ENCODE peak calls at places on chromosomes 7 and 10, in five cellular contexts. One of them, this sample, is unnamed.
A peak's percentile ranks its signal among the peaks of the same experiment; 100 is the strongest.

GRCh38 chr10:9792181-9792580 is 1225.5 kb upstream of the CELF2 start:
- DNase-seq in endothelial cell: no peak
- DNase-seq in neural crest cell: no peak
- DNase-seq in fibroblast of lung: no peak
- DNase-seq in heart right ventricle: no peak
- DNase-seq in this sample: no peak

GRCh38 chr7:158382363-158382988 is 205.1 kb downstream of the PTPRN2 start:
- DNase-seq in neural crest cell: no peak
- DNase-seq in heart right ventricle: no peak
- DNase-seq in endothelial cell: no peak
- DNase-seq in fibroblast of lung: no peak
- DNase-seq in this sample: no peak

GRCh38 chr7:30453859-30454258 is 24.7 kb downstream of the NOD1 start:
- DNase-seq in heart right ventricle: no peak
- DNase-seq in neural crest cell: no peak
- DNase-seq in endothelial cell: no peak
- DNase-seq in fibroblast of lung: no peak
- DNase-seq in this sample: no peak

GRCh38 chr10:11885437-11886137 is 62.4 kb downstream of the PROSER2 start:
- DNase-seq in heart right ventricle: no peak
- DNase-seq in neural crest cell: no peak
- DNase-seq in fibroblast of lung: no peak
- DNase-seq in endothelial cell: no peak
- DNase-seq in this sample: no peak

GRCh38 chr7:13016633-13017324 is 329.3 kb downstream of the ARL4A start:
- DNase-seq in fibroblast of lung: peak; percentile 60
- DNase-seq in heart right ventricle: no peak
- DNase-seq in neural crest cell: no peak
- DNase-seq in endothelial cell: no peak
- DNase-seq in this sample: no peak

GRCh38 chr7:48255046-48255445 is 83.8 kb downstream of the ABCA13 start:
- DNase-seq in heart right ventricle: no peak
- DNase-seq in neural crest cell: no peak
- DNase-seq in endothelial cell: no peak
- DNase-seq in fibroblast of lung: peak; percentile 50
- DNase-seq in this sample: no peak

GRCh38 chr7:98754041-98754479 is 115.8 kb downstream of the TMEM130 start:
- DNase-seq in heart right ventricle: no peak
- DNase-seq in neural crest cell: no peak
- DNase-seq in fibroblast of lung: no peak
- DNase-seq in endothelial cell: peak; percentile 42
- DNase-seq in this sample: no peak

GRCh38 chr7:32206987-32207386 is 136.8 kb upstream of the PDE1C start:
- DNase-seq in endothelial cell: peak; percentile 72
- DNase-seq in heart right ventricle: no peak
- DNase-seq in fibroblast of lung: peak; percentile 1
- DNase-seq in neural crest cell: peak; percentile 47
- DNase-seq in this sample: no peak

GRCh38 chr10:44922826-44923545 is 11.8 kb downstream of the TMEM72 start:
- DNase-seq in neural crest cell: no peak
- DNase-seq in endothelial cell: no peak
- DNase-seq in heart right ventricle: no peak
- DNase-seq in fibroblast of lung: no peak
- DNase-seq in this sample: no peak

GRCh38 chr10:96497391-96497790 is 16.3 kb downstream of the TLL2 start:
- DNase-seq in endothelial cell: no peak
- DNase-seq in heart right ventricle: no peak
- DNase-seq in neural crest cell: no peak
- DNase-seq in fibroblast of lung: no peak
- DNase-seq in this sample: no peak

GRCh38 chr7:129076886-129077285 is 22.0 kb upstream of the TNPO3 start:
- DNase-seq in fibroblast of lung: no peak
- DNase-seq in heart right ventricle: no peak
- DNase-seq in neural crest cell: no peak
- DNase-seq in endothelial cell: no peak
- DNase-seq in this sample: no peak

GRCh38 chr7:152760384-152761115 is 998 bp downstream of the ACTR3B start:
- DNase-seq in endothelial cell: no peak
- DNase-seq in fibroblast of lung: peak; percentile 22
- DNase-seq in neural crest cell: no peak
- DNase-seq in heart right ventricle: no peak
- DNase-seq in this sample: no peak

GRCh38 chr10:132849546-132850031 is 63.6 kb upstream of the NKX6-2 start:
- DNase-seq in neural crest cell: no peak
- DNase-seq in endothelial cell: no peak
- DNase-seq in heart right ventricle: no peak
- DNase-seq in fibroblast of lung: no peak
- DNase-seq in this sample: no peak

DNA sequence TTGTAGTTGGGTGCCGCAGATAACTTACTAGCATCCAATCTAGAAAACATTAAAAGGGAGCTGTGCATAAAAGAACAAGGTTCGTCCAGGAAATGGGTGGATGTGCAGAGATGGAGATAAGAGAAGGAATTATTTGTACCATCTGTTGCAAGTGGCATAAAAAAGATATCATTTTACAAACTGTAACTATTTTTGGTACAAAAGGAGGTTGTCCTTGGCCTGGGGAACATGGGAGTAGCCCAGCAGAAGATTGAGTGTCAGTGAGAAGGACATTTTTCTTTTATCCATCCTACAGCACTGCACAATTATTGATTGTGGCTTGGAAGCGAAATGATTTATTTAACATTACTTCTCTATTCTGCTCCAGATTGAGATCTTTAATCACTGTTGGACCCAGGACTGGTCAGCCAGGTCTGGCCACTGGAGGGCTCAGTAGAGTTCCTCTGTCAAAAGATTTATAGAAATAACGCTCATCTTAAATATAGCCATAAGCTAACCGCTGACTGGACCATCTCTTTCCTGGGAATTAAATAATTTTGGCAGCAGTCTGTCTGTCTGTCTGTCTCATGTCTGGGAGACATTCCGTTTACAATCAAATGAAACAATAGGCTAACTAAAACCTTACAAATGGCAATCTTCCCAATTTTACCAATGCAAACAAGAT is 254.1 kb downstream of the KIAA1217 start:
- DNase-seq in fibroblast of lung: peak; percentile 35
- DNase-seq in heart right ventricle: no peak
- DNase-seq in endothelial cell: no peak
- DNase-seq in neural crest cell: no peak
- DNase-seq in this sample: no peak
- TF ChIP-seq CTCF in fibroblast of lung: peak; percentile 13
- TF ChIP-seq CTCF in heart right ventricle: peak; percentile 18
- TF ChIP-seq CTCF in endothelial cell: no peak
- TF ChIP-seq CTCF in neural crest cell: no peak
- TF ChIP-seq CTCF in this sample: no peak

GRCh38 chr7:89914673-89915072 is 239.6 kb upstream of the STEAP1 start:
- DNase-seq in fibroblast of lung: no peak
- DNase-seq in heart right ventricle: no peak
- DNase-seq in neural crest cell: no peak
- DNase-seq in endothelial cell: no peak
- DNase-seq in this sample: no peak
- TF ChIP-seq CTCF in fibroblast of lung: no peak
- TF ChIP-seq CTCF in heart right ventricle: no peak
- TF ChIP-seq CTCF in neural crest cell: no peak
- TF ChIP-seq CTCF in endothelial cell: no peak
- TF ChIP-seq CTCF in this sample: no peak

DNA sequence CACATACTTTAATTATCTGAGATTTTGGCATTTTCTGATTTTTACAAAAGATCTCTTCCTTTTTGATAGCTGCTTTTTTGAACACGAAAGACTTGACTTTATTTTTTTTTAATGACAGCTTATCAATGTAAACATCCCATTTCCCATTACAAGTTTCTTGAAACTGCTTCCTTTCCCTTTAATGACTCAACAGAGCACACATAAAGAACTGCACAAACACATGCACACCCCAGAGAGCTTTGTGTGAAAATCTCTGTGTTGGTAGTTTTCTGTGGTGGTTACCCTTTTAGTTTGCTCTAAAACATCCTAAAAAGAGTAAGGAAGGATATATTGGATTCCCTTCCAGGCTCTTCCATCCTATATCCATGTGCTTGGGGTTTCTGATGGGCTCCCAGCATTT is 125.1 kb upstream of the ZNF32 start:
- DNase-seq in endothelial cell: no peak
- DNase-seq in neural crest cell: no peak
- DNase-seq in fibroblast of lung: no peak
- DNase-seq in heart right ventricle: no peak
- DNase-seq in this sample: no peak
- TF ChIP-seq CTCF in endothelial cell: no peak
- TF ChIP-seq CTCF in neural crest cell: no peak
- TF ChIP-seq CTCF in fibroblast of lung: no peak
- TF ChIP-seq CTCF in heart right ventricle: no peak
- TF ChIP-seq CTCF in this sample: no peak

GRCh38 chr7:139131622-139132021 is 22.1 kb upstream of the ZC3HAV1 start:
- DNase-seq in heart right ventricle: no peak
- DNase-seq in neural crest cell: no peak
- DNase-seq in fibroblast of lung: no peak
- DNase-seq in endothelial cell: no peak
- DNase-seq in this sample: no peak

GRCh38 chr7:139125637-139126036 is 16.1 kb upstream of the ZC3HAV1 start:
- DNase-seq in fibroblast of lung: no peak
- DNase-seq in neural crest cell: no peak
- DNase-seq in heart right ventricle: no peak
- DNase-seq in endothelial cell: no peak
- DNase-seq in this sample: no peak

GRCh38 chr7:139133335-139134139 is 24.0 kb upstream of the ZC3HAV1 start:
- DNase-seq in fibroblast of lung: peak; percentile 91
- DNase-seq in heart right ventricle: peak; percentile 87
- DNase-seq in endothelial cell: peak; percentile 79
- DNase-seq in neural crest cell: peak; percentile 80
- DNase-seq in this sample: peak; percentile 55

GRCh38 chr7:139124084-139124914 is 14.8 kb upstream of the ZC3HAV1 start:
- DNase-seq in neural crest cell: no peak
- DNase-seq in fibroblast of lung: no peak
- DNase-seq in heart right ventricle: no peak
- DNase-seq in endothelial cell: no peak
- DNase-seq in this sample: no peak

GRCh38 chr7:139127648-139128047 is 18.1 kb upstream of the ZC3HAV1 start:
- DNase-seq in neural crest cell: no peak
- DNase-seq in fibroblast of lung: peak; percentile 41
- DNase-seq in heart right ventricle: no peak
- DNase-seq in endothelial cell: no peak
- DNase-seq in this sample: no peak
- TF ChIP-seq CTCF in neural crest cell: no peak
- TF ChIP-seq CTCF in fibroblast of lung: no peak
- TF ChIP-seq CTCF in heart right ventricle: peak; percentile 26
- TF ChIP-seq CTCF in endothelial cell: no peak
- TF ChIP-seq CTCF in this sample: no peak